ENCODE peak calls at places on chromosomes 11 and 22, in seven cellular contexts. D is HepG2, J is H1, Y is HCT116, H is K562, S is GM12878, P is SK-N-SH. Z is an unnamed sample.

GRCh38 chr11:36300651-36301050 is 4.6 kb downstream of the PRR5L start:
- DNase-seq in D (no peak), J (no peak), Y (no peak), H (no peak), S (no peak), P (no peak), Z (no peak)

GRCh38 chr22:37077802-37078448 is 26.4 kb downstream of the KCTD17 start:
- DNase-seq in D (peak; percentile 29), J (peak; percentile 29), Y (peak; percentile 26), H (peak; percentile 89), S (no peak), P (peak; percentile 94), Z (peak; percentile 18)

GRCh38 chr11:27385245-27385644 is 22.2 kb upstream of the CCDC34 start:
- DNase-seq in D (no peak), J (no peak), Y (no peak), H (no peak), S (no peak), P (no peak), Z (no peak)

GRCh38 chr22:47337161-47337621 is 574.7 kb downstream of the TBC1D22A start:
- DNase-seq in D (peak; percentile 39), J (no peak), Y (peak; percentile 76), H (no peak), S (no peak), P (no peak), Z (peak; percentile 65)

GRCh38 chr22:35589071-35589735 is 27.9 kb downstream of the MB start:
- DNase-seq in D (no peak), J (peak; percentile 31), Y (peak; percentile 57), H (no peak), S (no peak), P (no peak), Z (peak; percentile 89)

GRCh38 chr22:29190915-29191314 is 14.8 kb upstream of the EMID1 start:
- DNase-seq in D (no peak), J (no peak), Y (no peak), H (no peak), S (no peak), P (no peak), Z (no peak)

GRCh38 chr22:25900880-25901279 is 158.9 kb downstream of the MYO18B start:
- DNase-seq in D (no peak), J (no peak), Y (no peak), H (peak; percentile 23), S (no peak), P (no peak), Z (no peak)

GRCh38 chr22:40413873-40414272 is 43.5 kb downstream of the SGSM3 start:
- DNase-seq in D (no peak), J (no peak), Y (no peak), H (no peak), S (no peak), P (no peak), Z (no peak)

GRCh38 chr22:22092974-22093373 is 110.4 kb upstream of the TOP3B start:
- DNase-seq in D (no peak), J (no peak), Y (no peak), H (no peak), S (no peak), P (no peak), Z (no peak)

GRCh38 chr11:82814379-82814778 is 80.7 kb upstream of the FAM181B start:
- DNase-seq in D (no peak), J (no peak), Y (no peak), H (no peak), S (no peak), P (no peak), Z (no peak)

GRCh38 chr22:19930537-19931486 is 10.8 kb upstream of the COMT start:
- DNase-seq in D (no peak), J (no peak), Y (no peak), H (no peak), S (no peak), P (no peak), Z (no peak)

GRCh38 chr11:461626-462025 is 11.5 kb downstream of the PTDSS2 start:
- DNase-seq in D (no peak), J (no peak), Y (no peak), H (no peak), S (no peak), P (no peak), Z (no peak)

GRCh38 chr11:5666396-5666780 is 18.5 kb downstream of the TRIM5 start:
- DNase-seq in D (no peak), J (no peak), Y (no peak), H (no peak), S (no peak), P (no peak), Z (no peak)

GRCh38 chr22:37749223-37749622 is 52.4 kb downstream of the TRIOBP start:
- DNase-seq in D (no peak), J (no peak), Y (no peak), H (no peak), S (no peak), P (no peak), Z (no peak)

GRCh38 chr11:69948256-69949141 is 129.3 kb upstream of the FGF3 start:
- DNase-seq in D (peak; percentile 35), J (no peak), Y (peak; percentile 96), H (peak; percentile 75), S (no peak), P (peak; percentile 50), Z (no peak)

GRCh38 chr11:126307706-126308105 is 3.8 kb downstream of the DCPS start:
- DNase-seq in D (peak; percentile 35), J (no peak), Y (no peak), H (peak; percentile 39), S (no peak), P (peak; percentile 33), Z (no peak)

GRCh38 chr22:27501191-27501936 is 300.2 kb downstream of the MN1 start:
- DNase-seq in D (no peak), J (no peak), Y (no peak), H (no peak), S (no peak), P (no peak), Z (no peak)

GRCh38 chr11:59578369-59578768 is 37.2 kb downstream of the OSBP start:
- DNase-seq in D (no peak), J (no peak), Y (no peak), H (no peak), S (no peak), P (no peak), Z (no peak)

GRCh38 chr11:79615425-79615824 is 174.6 kb upstream of the TENM4 start:
- DNase-seq in D (no peak), J (no peak), Y (no peak), H (no peak), S (no peak), P (no peak), Z (no peak)

DNA sequence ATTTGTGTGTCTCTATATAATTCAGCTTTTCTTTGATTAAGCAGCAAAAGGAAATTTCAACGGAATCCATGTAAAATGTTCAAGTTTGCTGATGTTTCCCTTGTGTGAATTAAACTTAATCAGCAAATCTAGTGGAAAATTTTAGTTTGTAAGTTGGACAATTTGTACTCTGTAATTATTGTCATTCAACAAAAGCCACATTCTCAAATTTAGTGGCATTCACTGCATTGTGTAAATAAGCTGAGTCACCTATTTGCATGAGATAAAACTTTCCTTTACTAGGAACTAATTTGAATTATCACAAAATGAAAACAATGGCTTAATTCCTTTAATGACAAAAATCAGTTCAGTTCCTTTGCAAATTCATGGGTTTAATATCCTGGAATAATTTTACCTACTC is 784.2 kb upstream of the CCDC179 start:
- DNase-seq in D (no peak), J (no peak), Y (no peak), H (no peak), S (no peak), P (no peak), Z (no peak)
- TF ChIP-seq SIN3A in D (no peak), J (no peak), Y (no peak), H (no peak), S (no peak), P (no peak), Z (no peak)

GRCh38 chr11:31397239-31397834 is 27.7 kb downstream of the DNAJC24 start:
- DNase-seq in D (peak; percentile 18), J (no peak), Y (no peak), H (no peak), S (no peak), P (peak; percentile 25), Z (no peak)
- TF ChIP-seq SIN3A in D (no peak), J (no peak), Y (no peak), H (no peak), S (no peak), P (no peak), Z (no peak)

GRCh38 chr22:50622723-50623327 is 5.1 kb downstream of the ARSA start:
- DNase-seq in D (peak; percentile 68), J (no peak), Y (peak; percentile 67), H (peak; percentile 5), S (no peak), P (peak; percentile 12), Z (no peak)
- TF ChIP-seq SIN3A in D (no peak), J (no peak), Y (no peak), H (no peak), S (no peak), P (no peak), Z (no peak)

GRCh38 chr11:43119275-43119970 is 192.4 kb upstream of the API5 start:
- DNase-seq in D (no peak), J (no peak), Y (no peak), H (no peak), S (no peak), P (no peak), Z (no peak)

GRCh38 chr11:43123443-43123842 is 188.4 kb upstream of the API5 start:
- DNase-seq in D (no peak), J (no peak), Y (no peak), H (no peak), S (no peak), P (no peak), Z (no peak)

GRCh38 chr11:43129329-43129728 is 182.5 kb upstream of the API5 start:
- DNase-seq in D (no peak), J (no peak), Y (no peak), H (no peak), S (no peak), P (no peak), Z (no peak)

DNA sequence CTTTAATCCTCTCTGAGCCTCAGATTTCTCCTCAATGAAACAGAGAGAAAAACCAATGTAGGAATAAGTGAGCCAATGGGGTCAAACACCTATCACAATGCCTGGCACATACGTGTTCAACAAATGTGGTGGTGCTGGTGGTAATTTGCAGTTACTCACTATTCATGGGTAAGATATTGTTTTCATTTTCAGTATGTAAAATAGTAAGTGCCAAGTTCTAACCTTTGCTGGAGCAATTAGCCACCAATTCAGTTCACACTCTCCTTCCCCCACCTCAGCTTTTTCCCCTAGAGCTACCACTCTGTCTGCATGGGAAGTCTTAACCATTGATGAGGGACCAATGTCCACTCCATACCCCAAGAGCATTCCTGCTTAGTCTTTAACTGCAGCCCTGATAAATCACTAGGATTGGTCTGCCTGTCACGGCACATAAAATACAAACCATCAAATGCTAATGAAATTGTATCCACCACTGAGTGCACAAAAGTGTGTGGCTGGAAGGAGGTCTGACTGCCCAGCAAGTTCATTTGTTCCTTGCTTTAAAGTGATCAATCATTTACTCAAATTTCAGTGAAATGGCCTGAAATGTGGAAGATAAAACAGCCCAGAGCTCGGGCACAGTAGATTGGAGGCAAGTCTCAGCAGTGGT is 187.4 kb upstream of the API5 start:
- DNase-seq in D (no peak), J (no peak), Y (no peak), H (no peak), S (no peak), P (no peak), Z (no peak)
- TF ChIP-seq SIN3A in D (no peak), J (no peak), Y (no peak), H (no peak), S (no peak), P (no peak), Z (no peak)

GRCh38 chr11:7655253-7656217 is 17.8 kb downstream of the CYB5R2 start:
- DNase-seq in D (peak; percentile 20), J (no peak), Y (no peak), H (no peak), S (no peak), P (no peak), Z (no peak)
- TF ChIP-seq SIN3A in D (no peak), J (no peak), Y (no peak), H (no peak), S (no peak), P (no peak), Z (no peak)